ENCODE peak calls at places on chromosomes 2 and 18, in four cellular contexts. M is WTC11, P is prostate gland, J is bronchial epithelial cell. I is an unnamed sample.
A peak's percentile ranks its signal among the peaks of the same experiment; 100 is the strongest.

GRCh38 chr2:186256540-186256939 is 229.5 kb upstream of the ZC3H15 start:
- DNase-seq in M (no peak), J (peak; percentile 46), P (no peak), I (no peak)

GRCh38 chr2:154306261-154306970 is 392.1 kb upstream of the KCNJ3 start:
- DNase-seq in P (no peak), J (no peak), M (no peak), I (no peak)

GRCh38 chr2:238116298-238117198 is 16.4 kb downstream of the ESPNL start:
- DNase-seq in J (no peak), M (no peak), P (no peak), I (no peak)

GRCh38 chr2:21118302-21118920 is 5.4 kb upstream of the TDRD15 start:
- DNase-seq in J (peak; percentile 18), P (no peak), M (peak; percentile 29), I (peak; percentile 38)

GRCh38 chr2:205629021-205629817 is 53.1 kb upstream of the NRP2 start:
- DNase-seq in M (no peak), J (no peak), P (no peak), I (no peak)

GRCh38 chr18:80009661-80010550 is 21.5 kb upstream of the TXNL4A start:
- DNase-seq in M (no peak), J (peak; percentile 84), P (no peak), I (no peak)

GRCh38 chr2:206328979-206329378 is 54.5 kb downstream of the ZDBF2 start:
- DNase-seq in M (no peak), J (no peak), P (no peak), I (no peak)

GRCh38 chr18:8657050-8657820 is 48.0 kb downstream of the RAB12 start:
- DNase-seq in P (no peak), J (no peak), M (no peak), I (no peak)

GRCh38 chr2:107936427-107937359 is 49.6 kb upstream of the SLC5A7 start:
- DNase-seq in J (peak; percentile 12), M (peak; percentile 21), P (no peak), I (peak; percentile 41)

GRCh38 chr18:55356815-55357214 is 231.2 kb downstream of the TCF4 start:
- DNase-seq in J (no peak), P (no peak), M (no peak), I (no peak)

GRCh38 chr2:37439131-37439642 is 94.8 kb downstream of the QPCT start:
- DNase-seq in J (no peak), M (no peak), P (no peak), I (no peak)

GRCh38 chr18:44939037-44939665 is 258.5 kb downstream of the SETBP1 start:
- DNase-seq in P (no peak), J (peak; percentile 78), M (no peak), I (no peak)

GRCh38 chr2:121289271-121289670 is 4.3 kb upstream of the TFCP2L1 start:
- DNase-seq in J (no peak), P (no peak), M (no peak), I (no peak)

GRCh38 chr2:205352120-205352519 is 330.2 kb upstream of the NRP2 start:
- DNase-seq in P (no peak), M (no peak), J (no peak), I (no peak)

GRCh38 chr2:86069091-86069685 is 36.5 kb downstream of the POLR1A start:
- DNase-seq in P (no peak), J (no peak), M (no peak), I (no peak)

GRCh38 chr2:195414479-195414878 is 242.5 kb upstream of the SLC39A10 start:
- DNase-seq in M (no peak), P (no peak), J (no peak), I (no peak)

GRCh38 chr2:16708173-16708572 is 42.5 kb upstream of the CYRIA start:
- DNase-seq in P (no peak), J (no peak), M (no peak), I (no peak)

GRCh38 chr2:241006412-241006811 is 8.0 kb downstream of the SNED1 start:
- DNase-seq in P (no peak), M (no peak), J (no peak), I (no peak)

GRCh38 chr2:220580113-220580512 is 952.7 kb downstream of the SLC4A3 start:
- DNase-seq in J (no peak), P (no peak), M (no peak), I (no peak)
- TF ChIP-seq CTCF in J (no peak), P (no peak), M (no peak), I (no peak)

GRCh38 chr18:77737412-77737811 is 487.8 kb downstream of the GALR1 start:
- DNase-seq in P (no peak), J (no peak), M (no peak), I (no peak)

GRCh38 chr18:77733292-77733903 is 483.8 kb downstream of the GALR1 start:
- DNase-seq in P (no peak), J (no peak), M (peak; percentile 64), I (no peak)

DNA sequence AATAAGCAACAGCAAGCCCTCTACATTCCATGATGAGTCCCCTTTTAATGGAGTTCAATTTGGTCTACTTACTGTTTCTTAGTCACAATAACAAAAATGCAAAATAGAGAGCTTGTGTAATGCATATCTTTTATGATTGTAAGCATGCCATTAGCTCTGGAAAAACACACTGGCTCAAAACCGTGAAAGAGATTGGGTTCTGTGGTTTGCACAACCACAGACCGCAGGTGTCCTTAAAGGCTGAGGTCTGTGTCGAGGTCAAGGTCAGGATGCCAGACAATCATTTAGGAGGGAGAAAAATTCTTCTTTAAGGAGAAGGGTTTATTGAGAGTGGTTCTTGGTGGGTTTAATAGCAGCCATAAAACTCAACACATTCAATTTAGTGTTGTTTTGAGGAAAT is 487.2 kb downstream of the GALR1 start:
- DNase-seq in J (no peak), P (no peak), M (no peak), I (no peak)
- TF ChIP-seq CTCF in J (no peak), P (no peak), M (no peak), I (no peak)

DNA sequence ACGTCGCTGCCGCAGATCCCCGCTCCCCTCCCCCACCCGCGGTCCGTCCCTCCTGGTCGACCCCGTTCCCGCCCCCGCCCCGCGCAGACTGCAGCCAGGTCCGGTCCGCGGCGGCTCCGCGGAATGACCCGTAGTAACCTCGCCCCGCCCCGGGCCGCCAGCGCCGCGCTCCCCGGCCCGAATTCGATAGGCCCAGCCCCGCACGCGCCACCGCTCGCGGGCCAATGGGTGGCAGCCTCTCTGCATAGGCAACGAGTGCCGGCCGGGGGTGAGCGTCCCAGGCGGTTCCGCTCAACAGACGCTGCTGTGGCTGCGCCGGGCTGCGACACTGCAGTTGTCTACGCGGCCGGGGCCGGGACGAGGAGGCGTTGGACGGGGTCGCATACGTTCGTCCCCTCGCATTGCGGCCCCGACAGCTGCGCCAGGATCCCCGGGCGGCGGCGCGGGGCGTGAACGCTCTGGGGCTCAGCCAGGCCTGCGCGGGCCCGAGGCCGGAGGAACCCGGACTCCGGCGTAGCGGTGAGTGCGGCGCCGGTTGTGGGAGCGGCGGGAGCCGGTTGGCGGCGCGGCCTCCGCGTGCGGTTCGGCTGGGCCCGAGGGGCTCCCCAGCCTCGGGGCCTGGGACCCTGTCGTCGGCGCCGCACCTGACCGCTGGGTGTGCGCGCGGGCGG is at the start of gene ACSL3:
- DNase-seq in P (peak; percentile 97), J (peak; percentile 77), M (peak; percentile 98), I (peak; percentile 99)
- TF ChIP-seq CTCF in P (no peak), J (no peak), M (no peak), I (peak; percentile 47)

GRCh38 chr2:24860631-24861030 is 59.4 kb downstream of the ADCY3 start:
- DNase-seq in P (no peak), M (no peak), J (no peak), I (no peak)
- TF ChIP-seq CTCF in P (no peak), M (no peak), J (no peak), I (no peak)

GRCh38 chr2:127270663-127271062 is 23.3 kb downstream of the ERCC3 start:
- DNase-seq in P (no peak), J (no peak), M (peak; percentile 16), I (no peak)
- TF ChIP-seq CTCF in P (no peak), J (peak; percentile 17), M (no peak), I (no peak)

DNA sequence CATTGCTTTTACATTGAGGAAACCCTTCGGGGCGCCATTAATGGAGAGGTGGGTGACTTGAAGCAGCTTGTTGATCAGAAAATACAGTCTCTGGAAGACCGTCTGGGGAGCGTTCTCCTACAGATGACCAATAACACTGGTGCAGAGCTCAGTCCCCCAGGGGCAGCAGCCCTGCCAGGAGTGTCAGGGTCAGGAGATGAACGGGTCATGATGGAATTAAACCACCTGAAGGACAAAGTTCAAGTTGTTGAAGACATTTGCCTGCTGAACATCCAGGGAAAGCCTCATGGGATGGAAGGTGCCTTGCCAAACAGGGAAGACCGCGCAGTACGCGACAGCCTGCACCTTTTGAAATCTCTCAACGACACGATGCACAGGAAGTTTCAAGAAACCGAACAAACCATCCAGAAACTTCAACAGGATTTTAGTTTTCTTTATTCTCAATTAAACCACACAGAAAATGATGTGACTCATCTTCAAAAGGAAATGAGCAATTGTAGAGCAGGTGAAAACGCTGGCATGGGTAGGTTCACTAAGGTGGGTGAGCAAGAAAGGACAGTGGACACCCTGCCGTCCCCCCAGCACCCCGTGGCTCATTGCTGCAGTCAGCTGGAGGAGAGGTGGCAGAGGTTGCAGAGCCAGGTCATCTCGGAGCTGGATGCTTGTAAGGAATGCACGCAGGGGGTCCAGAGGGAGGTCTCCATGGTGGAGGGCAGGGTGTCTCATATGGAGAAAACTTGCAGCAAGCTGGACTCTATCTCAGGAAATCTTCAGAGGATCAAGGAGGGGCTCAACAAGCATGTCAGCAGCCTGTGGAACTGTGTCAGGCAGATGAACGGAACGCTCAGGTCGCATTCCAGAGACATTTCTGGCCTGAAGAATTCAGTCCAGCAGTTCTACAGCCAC is 45.0 kb downstream of the EMILIN2 start:
- DNase-seq in P (no peak), J (no peak), M (no peak), I (no peak)
- TF ChIP-seq CTCF in P (no peak), J (no peak), M (no peak), I (no peak)

GRCh38 chr2:49259926-49260325 is 105.6 kb upstream of the FSHR start:
- DNase-seq in M (no peak), P (no peak), J (no peak), I (no peak)

GRCh38 chr2:49251766-49252165 is 97.5 kb upstream of the FSHR start:
- DNase-seq in J (peak; percentile 5), M (no peak), P (no peak), I (no peak)

GRCh38 chr2:49251251-49251650 is 96.9 kb upstream of the FSHR start:
- DNase-seq in M (no peak), P (no peak), J (no peak), I (no peak)

GRCh38 chr2:49254401-49254800 is 100.1 kb upstream of the FSHR start:
- DNase-seq in J (no peak), P (no peak), M (no peak), I (no peak)

DNA sequence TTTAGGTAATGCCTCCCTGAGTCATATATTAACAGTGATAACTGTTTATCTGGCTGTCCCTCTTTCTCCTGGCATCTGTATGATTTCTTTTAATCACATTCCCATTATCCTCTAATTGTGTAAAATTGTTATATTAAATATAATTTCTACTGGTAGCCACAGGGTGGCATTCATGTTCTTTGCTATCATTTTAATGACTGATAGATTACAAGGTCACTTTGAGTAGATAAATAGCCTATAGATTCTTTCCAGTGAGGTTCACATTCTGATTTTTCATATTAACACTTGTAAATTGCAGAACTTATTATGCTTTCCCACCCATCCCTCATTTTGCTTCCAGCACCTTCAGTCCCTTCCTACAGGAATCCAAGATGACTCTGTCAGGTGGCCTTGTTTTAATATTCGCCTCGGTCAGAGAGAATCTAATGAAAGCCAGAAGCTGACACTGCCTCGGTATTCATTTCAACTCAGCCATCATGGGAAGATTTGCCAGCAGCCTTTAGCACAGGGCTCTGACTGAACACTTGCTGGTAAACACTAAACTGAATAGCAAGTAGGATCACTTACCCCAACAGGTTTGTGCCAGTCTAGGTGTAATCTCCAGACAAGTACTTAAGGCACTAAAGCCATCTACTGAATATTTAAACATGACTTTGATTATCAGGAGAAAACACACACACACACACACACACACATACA is 101.2 kb upstream of the FSHR start:
- DNase-seq in J (no peak), M (no peak), P (peak; percentile 33), I (no peak)
- TF ChIP-seq CTCF in J (no peak), M (no peak), P (peak; percentile 40), I (no peak)

GRCh38 chr2:178860551-178860950 is 53.3 kb upstream of the TTN start:
- DNase-seq in M (no peak), J (no peak), P (no peak), I (no peak)
- TF ChIP-seq CTCF in M (no peak), J (no peak), P (no peak), I (no peak)

I was measured in endothelial cell.